ENCODE peak calls at places on chromosomes 6 and 20, in five cellular contexts. T is kidney epithelial cell, N is bronchial epithelial cell, V is tibial artery, S is heart left ventricle. J is an unnamed sample.

GRCh38 chr6:154460306-154461071 is 50.0 kb downstream of the CNKSR3 start:
- DNase-seq in S (no peak), V (no peak), N (peak), T (no peak), J (no peak)

GRCh38 chr6:91781946-91782345 is 1195.1 kb upstream of the MAP3K7 start:
- DNase-seq in V (no peak), T (no peak), N (no peak), S (no peak), J (peak)

GRCh38 chr6:5898102-5898501 is 108.6 kb downstream of the NRN1 start:
- DNase-seq in S (no peak), V (no peak), N (no peak), T (no peak), J (no peak)

GRCh38 chr6:47698342-47698787 is at the start of gene ADGRF4:
- DNase-seq in T (peak), V (no peak), N (peak), S (no peak), J (no peak)

GRCh38 chr6:145705561-145705960 is 29.8 kb downstream of the EPM2A start:
- DNase-seq in T (no peak), S (no peak), V (no peak), N (peak), J (no peak)

GRCh38 chr6:667253-667927 is 10.5 kb upstream of the HUS1B start:
- DNase-seq in S (no peak), T (no peak), N (no peak), V (no peak), J (no peak)

GRCh38 chr6:39280247-39280731 is 33.9 kb downstream of the KCNK17 start:
- DNase-seq in S (no peak), N (peak), V (no peak), T (peak), J (no peak)

GRCh38 chr6:95093154-95093553 is 484.2 kb upstream of the MANEA start:
- DNase-seq in T (no peak), S (no peak), V (no peak), N (peak), J (no peak)

DNA sequence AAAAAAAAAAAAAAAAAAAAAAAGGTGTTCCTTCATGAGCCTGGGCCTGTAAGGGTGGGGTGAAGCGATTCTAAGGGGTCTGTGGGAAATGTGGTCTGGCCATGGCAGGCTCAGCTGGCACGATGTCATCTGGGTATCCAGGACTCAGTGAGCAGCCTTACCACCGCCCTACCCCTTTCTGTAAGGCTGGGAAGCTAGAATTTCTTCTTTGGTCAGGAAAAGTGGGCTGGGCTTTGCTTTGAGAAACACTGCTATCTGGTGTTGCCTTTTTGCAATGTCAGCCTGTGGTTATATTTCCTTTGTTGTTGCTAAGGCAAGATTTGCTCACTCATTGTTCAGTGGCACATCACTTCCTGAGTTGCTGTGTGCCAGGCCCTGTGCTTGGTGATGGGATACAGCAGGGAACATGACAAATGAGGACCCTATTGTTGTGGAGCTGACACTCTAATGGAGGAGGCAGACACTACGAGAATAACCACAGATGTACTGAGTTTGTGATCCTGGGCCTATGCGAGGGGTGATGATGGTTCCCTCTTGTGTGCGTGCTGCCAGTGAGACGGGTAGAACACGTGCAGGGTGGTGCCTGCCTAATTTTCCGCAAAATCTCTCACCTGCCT is 45.9 kb upstream of the ZNFX1 start:
- DNase-seq in N (peak), V (no peak), S (no peak), T (peak), J (no peak)
- TF ChIP-seq CTCF in N (peak), V (no peak), S (peak), T (peak), J (no peak)

DNA sequence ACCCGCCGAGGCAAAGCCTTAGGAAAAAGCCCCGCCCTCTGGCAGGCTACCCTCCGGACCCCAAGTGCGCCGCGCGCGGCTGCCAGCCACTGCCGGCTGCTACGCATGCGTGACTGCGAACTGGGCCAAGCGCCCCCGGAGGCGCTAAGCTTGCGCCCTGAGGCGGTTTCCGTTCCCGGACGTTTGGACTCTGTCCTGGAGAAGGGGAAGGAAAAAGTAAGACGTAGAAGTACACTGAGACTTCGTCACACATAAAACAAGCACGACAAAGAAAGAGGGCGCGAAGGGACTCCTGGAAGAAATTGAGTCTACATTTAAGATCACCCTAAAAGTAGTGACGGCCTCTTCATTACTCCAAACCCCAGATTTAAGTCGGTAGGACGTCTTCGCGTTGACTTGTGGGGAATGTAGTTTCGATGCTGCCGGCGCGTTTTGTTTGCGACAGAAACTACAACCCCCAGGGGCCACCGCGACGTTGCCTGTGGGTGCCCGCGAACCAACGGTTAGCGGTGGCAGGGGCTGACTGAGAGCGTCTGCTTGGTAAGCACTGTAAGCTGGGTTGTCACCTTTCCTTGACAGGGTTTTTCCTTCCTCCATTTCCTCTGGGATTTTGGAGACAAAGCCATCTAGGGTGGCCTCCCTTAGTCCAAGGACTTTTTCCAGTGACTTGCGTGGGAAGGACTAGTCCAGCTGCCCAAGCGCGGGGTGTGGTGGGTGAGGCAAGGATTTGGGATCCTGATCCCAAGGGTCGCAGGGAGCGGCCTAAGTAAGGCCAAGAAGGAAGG is at the start of gene CEP57L1:
- DNase-seq in S (peak), T (peak), V (peak), N (peak), J (peak)
- TF ChIP-seq CTCF in S (no peak), T (no peak), V (peak), N (no peak), J (no peak)

GRCh38 chr6:8435845-8436168 is 462 bp upstream of the SLC35B3 start:
- DNase-seq in S (no peak), N (peak), T (no peak), V (no peak), J (no peak)

GRCh38 chr6:8439601-8440268 is 4.4 kb upstream of the SLC35B3 start:
- DNase-seq in V (no peak), N (no peak), T (no peak), S (no peak), J (no peak)

GRCh38 chr6:8435093-8435844 is at the start of gene SLC35B3:
- DNase-seq in N (peak), V (peak), T (peak), S (peak), J (peak)

GRCh38 chr6:8436956-8437355 is 1.6 kb upstream of the SLC35B3 start:
- DNase-seq in V (no peak), S (no peak), N (no peak), T (no peak), J (no peak)

GRCh38 chr6:8437813-8438212 is 2.5 kb upstream of the SLC35B3 start:
- DNase-seq in N (no peak), V (no peak), S (no peak), T (no peak), J (no peak)
- TF ChIP-seq CTCF in N (no peak), V (no peak), S (no peak), T (no peak), J (no peak)

GRCh38 chr6:169960531-169960890 is 209.1 kb downstream of the ERMARD start:
- DNase-seq in S (no peak), V (peak), N (no peak), T (no peak), J (no peak)

GRCh38 chr6:169962604-169963469 is 211.4 kb downstream of the ERMARD start:
- DNase-seq in S (no peak), V (peak), N (no peak), T (no peak), J (no peak)

GRCh38 chr6:169963581-169964297 is 212.3 kb downstream of the ERMARD start:
- DNase-seq in S (no peak), N (no peak), V (peak), T (no peak), J (no peak)

GRCh38 chr6:169960891-169961611 is 209.6 kb downstream of the ERMARD start:
- DNase-seq in T (no peak), V (peak), N (no peak), S (no peak), J (no peak)

DNA sequence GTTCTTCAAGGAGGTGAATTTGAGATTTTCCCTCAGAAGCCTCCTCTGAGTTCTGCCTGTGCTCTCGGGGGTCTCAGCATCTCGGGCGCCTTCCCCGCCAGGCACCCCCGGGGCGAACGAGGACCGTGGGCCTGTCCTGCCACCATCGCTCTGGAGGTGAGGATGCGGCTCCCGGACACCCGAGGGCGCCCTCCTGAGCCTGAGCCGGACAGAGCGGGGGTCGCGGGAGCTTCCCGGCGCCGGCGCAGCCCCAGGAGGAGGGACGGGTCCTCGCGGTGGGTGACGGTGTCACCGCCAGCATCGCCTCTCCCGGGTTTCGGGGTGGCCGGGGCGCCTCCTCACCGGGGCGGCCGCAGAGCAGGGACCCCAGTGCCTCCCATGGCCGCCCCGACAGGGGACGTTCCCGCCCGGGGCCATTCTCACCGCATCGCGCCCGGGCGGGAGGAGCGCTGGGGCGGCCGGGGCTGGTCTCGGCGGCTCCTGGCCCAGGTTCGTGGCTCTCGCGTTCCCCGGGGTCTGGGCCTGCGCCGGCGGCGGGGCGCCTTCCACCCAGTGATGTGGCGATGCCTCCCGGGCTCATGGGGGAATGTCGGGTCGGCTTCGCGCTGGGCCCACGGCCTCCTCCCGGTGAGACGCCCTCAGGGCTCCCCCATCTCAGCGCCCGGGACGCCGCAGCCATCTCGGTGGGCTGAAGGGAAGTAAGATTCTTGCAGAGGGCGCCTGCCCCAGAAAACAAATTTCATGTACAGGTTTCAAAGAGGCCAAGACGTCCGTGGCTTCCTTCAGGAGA is 210.5 kb downstream of the ERMARD start:
- DNase-seq in S (no peak), V (peak), T (no peak), N (no peak), J (peak)
- TF ChIP-seq CTCF in S (peak), V (no peak), T (peak), N (peak), J (peak)

GRCh38 chr20:6956574-6956973 is 189.1 kb downstream of the BMP2 start:
- DNase-seq in N (peak), V (no peak), S (no peak), T (peak), J (no peak)
- TF ChIP-seq CTCF in N (no peak), V (no peak), S (no peak), T (no peak), J (no peak)

DNA sequence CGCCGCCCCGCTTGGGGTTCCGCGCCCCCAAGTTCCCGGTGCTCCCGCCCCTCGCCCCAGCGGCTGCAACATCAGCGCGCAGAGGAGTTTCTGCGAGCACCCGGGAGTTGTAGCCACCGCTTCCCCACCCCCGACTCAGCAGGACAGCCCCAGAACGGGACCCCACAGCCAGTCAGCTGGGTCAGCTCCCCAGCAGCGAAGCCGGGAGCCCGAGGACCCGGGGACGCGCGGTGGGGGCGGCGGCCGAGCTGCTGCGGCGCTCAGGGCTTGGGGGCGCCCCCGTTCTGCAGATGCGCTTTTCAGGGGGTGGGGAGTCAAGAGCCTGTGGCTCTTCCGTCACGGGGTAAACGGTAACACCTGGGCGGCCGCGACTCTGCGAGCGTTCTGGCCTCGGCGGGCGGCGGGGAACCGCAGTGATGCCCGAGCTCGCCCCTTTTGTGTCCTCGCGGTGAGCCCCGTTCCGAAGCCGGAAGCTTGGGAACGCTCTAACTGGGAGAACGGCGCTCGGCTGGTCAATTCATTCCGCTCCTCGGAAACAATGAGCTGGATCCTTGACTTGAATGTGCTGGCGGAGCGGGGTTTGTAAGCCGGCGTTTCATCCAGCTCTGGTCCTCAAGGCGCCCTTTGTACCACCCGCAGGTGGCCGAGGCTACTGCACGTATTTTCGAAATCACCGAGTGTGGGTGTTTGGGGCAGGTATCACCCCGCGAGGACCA is 775 bp downstream of the PLEKHG1 start:
- DNase-seq in S (peak), N (peak), T (peak), V (peak), J (peak)
- TF ChIP-seq CTCF in S (peak), N (peak), T (peak), V (peak), J (peak)

GRCh38 chr20:57155415-57155814 is 111.0 kb downstream of the BMP7 start:
- DNase-seq in N (no peak), V (no peak), S (no peak), T (no peak), J (no peak)

GRCh38 chr20:57157106-57157691 is 109.2 kb downstream of the BMP7 start:
- DNase-seq in T (no peak), N (no peak), V (no peak), S (no peak), J (no peak)

GRCh38 chr20:57150559-57150958 is 115.9 kb downstream of the BMP7 start:
- DNase-seq in T (no peak), V (no peak), N (no peak), S (no peak), J (no peak)

GRCh38 chr20:57156050-57156770 is 110.2 kb downstream of the BMP7 start:
- DNase-seq in V (no peak), T (no peak), N (no peak), S (no peak), J (no peak)

DNA sequence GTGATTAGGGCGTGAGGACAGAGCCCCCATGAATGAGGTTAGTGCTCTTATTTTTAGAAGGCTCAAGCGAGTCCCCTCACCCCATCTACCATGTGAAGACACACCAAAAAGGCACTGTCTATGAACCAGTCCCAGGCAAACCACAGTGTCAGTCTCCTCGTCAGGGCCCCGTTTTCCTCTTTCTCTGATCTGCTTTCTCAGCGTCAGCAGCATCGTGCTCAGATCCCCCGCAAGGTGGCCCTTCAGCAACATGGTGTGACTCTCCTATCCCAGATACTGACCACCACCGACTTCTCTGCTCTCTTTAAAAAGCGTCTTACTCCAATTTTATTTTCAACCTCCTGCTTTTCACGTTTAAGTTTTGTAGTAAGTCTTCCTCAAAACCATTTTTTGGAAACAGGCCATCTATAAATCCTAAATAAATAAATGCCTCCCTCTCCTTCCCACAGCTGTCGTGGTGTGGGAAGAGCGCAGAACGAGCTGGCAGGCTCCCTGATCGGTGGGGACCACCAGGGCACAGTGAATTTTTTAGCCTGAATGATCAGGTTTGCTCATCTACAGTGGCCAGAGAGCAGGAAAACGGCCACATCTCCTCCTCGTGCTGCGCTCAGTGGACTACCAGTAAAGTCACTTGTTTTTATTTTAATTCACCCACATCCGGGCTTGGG is 113.1 kb downstream of the BMP7 start:
- DNase-seq in N (no peak), T (no peak), S (no peak), V (no peak), J (no peak)
- TF ChIP-seq CTCF in N (no peak), T (no peak), S (no peak), V (no peak), J (no peak)

GRCh38 chr20:45325367-45325766 is 17.3 kb upstream of the MATN4 start:
- DNase-seq in N (no peak), S (no peak), T (no peak), V (no peak), J (peak)

GRCh38 chr20:45318948-45319347 is 10.8 kb upstream of the MATN4 start:
- DNase-seq in T (no peak), N (no peak), V (no peak), S (no peak), J (no peak)

GRCh38 chr20:45323731-45324130 is 15.6 kb upstream of the MATN4 start:
- DNase-seq in S (no peak), V (no peak), N (peak), T (no peak), J (no peak)

GRCh38 chr20:45320948-45321595 is 13.0 kb upstream of the MATN4 start:
- DNase-seq in S (no peak), V (no peak), T (no peak), N (no peak), J (no peak)

DNA sequence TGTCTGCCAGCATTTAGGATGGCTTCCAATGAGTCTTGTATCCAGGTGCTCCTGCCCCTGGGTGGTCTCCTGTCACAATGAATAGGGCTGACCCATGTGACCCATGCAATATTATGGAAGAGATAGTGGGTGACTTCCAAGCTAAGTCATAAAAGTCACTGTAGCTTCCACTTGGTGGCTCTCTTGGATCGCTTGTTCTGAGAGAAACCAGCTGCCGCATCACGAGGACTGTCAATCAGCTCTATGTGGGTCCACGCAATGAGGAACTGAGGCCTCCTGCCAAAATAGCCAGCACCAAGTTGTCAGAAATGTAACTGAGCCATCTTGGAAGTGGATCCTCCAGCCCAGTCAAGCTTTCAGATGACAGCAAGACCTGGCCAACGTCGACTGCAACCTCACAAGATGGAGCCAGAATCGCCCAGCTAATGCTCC is 14.9 kb upstream of the MATN4 start:
- DNase-seq in N (peak), V (peak), S (no peak), T (no peak), J (no peak)
- TF ChIP-seq CTCF in N (peak), V (peak), S (peak), T (no peak), J (no peak)

DNA sequence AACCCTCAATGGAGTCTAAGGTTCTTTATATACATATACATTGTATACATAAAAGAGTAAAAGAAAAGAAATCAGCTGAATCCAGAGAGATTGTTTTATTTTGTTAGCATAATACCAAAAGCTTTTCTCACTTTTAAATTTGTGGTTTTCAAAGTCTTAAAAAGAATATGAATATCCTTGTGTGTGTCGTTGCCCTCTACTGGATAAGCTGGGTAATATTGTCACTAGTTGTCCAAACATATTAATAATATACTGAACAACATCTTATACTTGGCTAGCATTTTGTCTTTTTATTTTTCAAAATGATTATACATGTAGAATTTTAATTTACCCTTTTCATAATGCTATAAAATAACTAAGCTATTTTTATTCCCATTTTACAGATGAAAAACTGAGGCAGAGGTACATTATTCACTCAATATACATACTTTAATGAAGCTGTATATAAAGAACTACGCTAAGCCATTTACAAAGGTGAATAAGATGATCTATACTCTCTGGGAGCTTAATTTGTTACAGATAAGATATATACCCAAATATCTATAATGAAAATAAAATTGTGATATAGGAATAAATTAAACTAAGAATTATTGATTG is 531.7 kb downstream of the TFAP2B start:
- DNase-seq in T (no peak), V (no peak), S (no peak), N (peak), J (no peak)
- TF ChIP-seq CTCF in T (peak), V (no peak), S (no peak), N (peak), J (peak)

J was measured in glutamatergic neuron.